ENCODE peak calls at places on chromosomes 5 and 9, in four cellular contexts. N is K562, G is WTC11, Y is HepG2. V is an unnamed sample.

GRCh38 chr5:36240779-36241635 is 718 bp downstream of the NADK2 start:
- DNase-seq in N (peak; percentile 84), G (peak; percentile 70), Y (peak; percentile 40), V (peak; percentile 60)

GRCh38 chr9:34218452-34218851 is 39.6 kb downstream of the UBAP1 start:
- DNase-seq in N (no peak), G (no peak), Y (no peak), V (no peak)

GRCh38 chr5:52356311-52356918 is 431.3 kb upstream of the ITGA1 start:
- DNase-seq in N (no peak), G (no peak), Y (no peak), V (no peak)

GRCh38 chr5:79573983-79574890 is 38.0 kb upstream of the TENT2 start:
- DNase-seq in N (no peak), G (no peak), Y (no peak), V (no peak)

GRCh38 chr5:59174248-59174844 is 591.5 kb downstream of the RAB3C start:
- DNase-seq in N (peak; percentile 44), G (no peak), Y (peak; percentile 63), V (peak; percentile 88)

GRCh38 chr9:79570449-79571308 is 1.1 kb upstream of the TLE4 start:
- DNase-seq in N (peak; percentile 16), G (peak; percentile 63), Y (no peak), V (peak; percentile 60)

GRCh38 chr5:161190086-161190485 is 338.1 kb upstream of the ATP10B start:
- DNase-seq in N (no peak), G (no peak), Y (no peak), V (no peak)

GRCh38 chr9:16031971-16032370 is 479.1 kb downstream of the CCDC171 start:
- DNase-seq in N (no peak), G (no peak), Y (no peak), V (no peak)

GRCh38 chr5:17217421-17218352 is at the start of gene BASP1:
- DNase-seq in N (no peak), G (peak; percentile 81), Y (no peak), V (peak; percentile 91)

GRCh38 chr9:99576830-99577229 is 244.9 kb upstream of the NR4A3 start:
- DNase-seq in N (no peak), G (no peak), Y (no peak), V (no peak)

GRCh38 chr5:151896041-151896691 is 28.5 kb downstream of the GLRA1 start:
- DNase-seq in N (no peak), G (no peak), Y (no peak), V (no peak)

GRCh38 chr5:30436718-30437117 is 756.8 kb upstream of the CDH6 start:
- DNase-seq in N (no peak), G (no peak), Y (no peak), V (no peak)

GRCh38 chr9:129038109-129038852 is 1.9 kb downstream of the MIGA2 start:
- DNase-seq in N (peak; percentile 48), G (no peak), Y (peak; percentile 62), V (no peak)

GRCh38 chr9:131810351-131811170 is 70.7 kb upstream of the RAPGEF1 start:
- DNase-seq in N (no peak), G (no peak), Y (no peak), V (no peak)

GRCh38 chr5:143108498-143109128 is 294.9 kb downstream of the NR3C1 start:
- DNase-seq in N (no peak), G (no peak), Y (peak; percentile 39), V (no peak)

GRCh38 chr5:158410976-158411375 is 552.0 kb upstream of the CLINT1 start:
- DNase-seq in N (no peak), G (no peak), Y (no peak), V (no peak)

GRCh38 chr5:68970617-68971016 is 123.2 kb upstream of the SLC30A5 start:
- DNase-seq in N (no peak), G (no peak), Y (no peak), V (no peak)

GRCh38 chr5:14373685-14374084 is 207.9 kb upstream of the OTULINL start:
- DNase-seq in N (no peak), G (no peak), Y (peak; percentile 12), V (no peak)
- TF ChIP-seq HMGXB4 in N (no peak), G (no peak), Y (no peak), V (no peak)

GRCh38 chr5:5342784-5343183 is 79.7 kb upstream of the ICE1 start:
- DNase-seq in N (no peak), G (no peak), Y (no peak), V (peak; percentile 68)

GRCh38 chr5:5339257-5339656 is 83.2 kb upstream of the ICE1 start:
- DNase-seq in N (no peak), G (no peak), Y (no peak), V (no peak)

GRCh38 chr5:5343581-5343980 is 78.9 kb upstream of the ICE1 start:
- DNase-seq in N (no peak), G (no peak), Y (no peak), V (no peak)

GRCh38 chr5:5341531-5342292 is 80.8 kb upstream of the ICE1 start:
- DNase-seq in N (no peak), G (no peak), Y (no peak), V (no peak)

DNA sequence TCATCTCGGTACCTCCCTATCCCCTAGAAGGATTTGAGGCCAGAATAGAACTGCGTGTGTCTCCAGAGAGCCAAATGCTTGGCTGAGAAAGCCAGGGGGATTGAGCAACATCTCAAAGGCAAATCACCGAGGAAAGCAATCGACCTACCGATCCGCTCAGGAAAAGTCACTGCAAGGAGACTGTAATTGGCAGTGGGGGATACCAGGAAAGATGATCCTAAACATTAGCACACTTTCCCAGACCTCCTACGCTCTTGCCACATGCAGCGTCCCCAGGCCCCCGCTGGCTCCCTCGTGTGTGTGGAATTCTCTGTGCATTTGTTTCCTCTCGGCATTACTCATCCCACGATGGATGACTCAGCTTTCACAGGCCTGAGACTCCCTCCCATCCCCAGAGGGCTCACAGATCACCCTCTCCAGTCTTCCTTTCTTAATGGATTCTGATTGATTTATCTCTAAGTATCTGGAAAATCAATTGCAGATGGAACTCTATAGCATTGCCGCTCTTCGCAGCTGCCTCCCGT is 82.2 kb upstream of the ICE1 start:
- DNase-seq in N (peak; percentile 78), G (peak; percentile 60), Y (peak; percentile 73), V (peak; percentile 94)
- TF ChIP-seq HMGXB4 in N (no peak), G (no peak), Y (no peak), V (no peak)

GRCh38 chr9:19342927-19343326 is 37.1 kb downstream of the RPS6 start:
- DNase-seq in N (no peak), G (no peak), Y (no peak), V (no peak)
- TF ChIP-seq HMGXB4 in N (no peak), G (no peak), Y (no peak), V (no peak)

GRCh38 chr5:146516151-146516475 is at the start of gene GPR151:
- DNase-seq in N (peak; percentile 8), G (no peak), Y (no peak), V (no peak)
- TF ChIP-seq HMGXB4 in N (no peak), G (no peak), Y (no peak), V (no peak)

DNA sequence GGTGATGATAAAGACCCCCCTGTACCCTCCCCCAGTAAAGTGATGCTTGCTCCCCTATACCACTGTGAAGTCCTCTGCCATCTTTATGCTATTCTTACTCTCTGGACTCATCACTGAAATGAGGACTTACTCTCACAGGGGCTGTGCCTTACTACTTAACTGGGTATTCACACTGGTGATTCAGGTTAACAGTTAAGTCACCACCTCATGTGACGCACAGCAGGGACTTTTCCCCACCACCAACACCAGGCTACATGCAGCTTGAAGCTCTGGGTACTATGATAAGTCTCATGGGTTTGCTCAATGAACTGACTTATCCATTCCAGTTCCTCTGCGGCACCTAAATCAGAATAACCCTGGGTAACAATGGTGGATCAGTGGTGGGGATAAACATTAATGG is 163.7 kb downstream of the ELAVL2 start:
- DNase-seq in N (no peak), G (no peak), Y (no peak), V (no peak)
- TF ChIP-seq HMGXB4 in N (no peak), G (no peak), Y (no peak), V (no peak)

DNA sequence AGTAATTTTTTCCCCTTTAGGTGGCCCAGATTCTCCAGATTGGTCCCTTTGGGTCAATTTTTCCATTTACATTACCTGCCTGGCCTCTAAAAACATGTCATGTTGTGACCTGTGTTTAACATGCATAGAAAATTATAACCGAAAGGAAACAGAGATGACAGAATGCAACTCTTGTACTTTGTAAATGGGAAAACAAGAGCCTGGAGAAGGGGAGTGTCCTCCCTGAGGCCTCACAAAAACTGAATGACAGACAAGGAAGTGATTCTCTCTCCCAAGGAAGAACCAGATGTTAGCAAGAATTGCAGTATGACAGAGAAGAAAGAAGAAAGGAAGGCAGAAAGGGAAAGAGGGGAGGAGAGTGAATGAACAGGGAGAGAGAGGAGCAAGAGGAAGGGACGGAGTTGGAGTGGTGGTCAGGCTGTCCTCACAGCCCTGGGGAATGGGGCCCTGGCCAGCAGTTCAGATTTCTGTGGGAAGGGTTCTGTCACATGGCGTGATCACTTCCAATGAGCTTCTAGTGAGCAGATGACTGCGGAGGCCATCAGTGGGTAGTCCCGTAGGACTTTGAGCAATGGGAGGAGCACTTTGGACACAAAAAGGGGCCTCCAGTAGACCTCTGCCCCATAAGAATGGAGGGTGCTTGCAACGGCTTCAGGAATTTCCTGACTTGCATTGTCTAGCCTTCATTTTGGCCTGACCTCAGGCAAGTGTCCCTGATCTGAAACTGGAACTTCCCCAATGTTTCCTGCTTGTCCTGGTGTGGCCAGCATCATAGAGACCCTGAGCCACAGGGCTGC is 31.6 kb downstream of the ABLIM3 start:
- DNase-seq in N (no peak), G (no peak), Y (peak; percentile 96), V (no peak)
- TF ChIP-seq HMGXB4 in N (no peak), G (no peak), Y (peak; percentile 26), V (no peak)

GRCh38 chr5:10445352-10445751 is 3.7 kb downstream of the ROPN1L start:
- DNase-seq in N (peak; percentile 49), G (no peak), Y (no peak), V (no peak)
- TF ChIP-seq HMGXB4 in N (no peak), G (no peak), Y (no peak), V (no peak)

V was measured in A549.